ENCODE peak calls at places on chromosome 17, in four cellular contexts. L is A549, N is HepG2, T is K562. D is an unnamed sample.

GRCh38 chr17:73342057-73342522 is 30.3 kb upstream of the CDC42EP4 start:
- DNase-seq in L (peak; percentile 93), N (no peak), T (no peak), D (peak; percentile 70)

GRCh38 chr17:45043268-45043681 is 8.2 kb downstream of the DCAKD start:
- DNase-seq in L (no peak), N (no peak), T (no peak), D (no peak)

GRCh38 chr17:81390436-81391214 is 4.6 kb upstream of the BAHCC1 start:
- DNase-seq in L (no peak), N (no peak), T (no peak), D (no peak)

GRCh38 chr17:56909742-56910508 is 3.9 kb downstream of the TRIM25 start:
- DNase-seq in L (no peak), N (peak; percentile 33), T (peak; percentile 50), D (no peak)

GRCh38 chr17:266701-267656 is 85.5 kb upstream of the DOC2B start:
- DNase-seq in L (no peak), N (no peak), T (no peak), D (peak; percentile 40)

GRCh38 chr17:74427048-74427762 is 4.7 kb upstream of the GPRC5C start:
- DNase-seq in L (no peak), N (peak; percentile 92), T (no peak), D (no peak)

GRCh38 chr17:64679710-64680216 is 17.7 kb upstream of the SMURF2 start:
- DNase-seq in L (peak; percentile 95), N (peak; percentile 81), T (no peak), D (no peak)

GRCh38 chr17:7133916-7134315 is 19.3 kb upstream of the ASGR2 start:
- DNase-seq in L (no peak), N (no peak), T (no peak), D (no peak)

GRCh38 chr17:73091770-73092517 is 544 bp downstream of the SLC39A11 start:
- DNase-seq in L (peak; percentile 21), N (peak; percentile 67), T (peak; percentile 64), D (no peak)

GRCh38 chr17:36675250-36675649 is 73.9 kb downstream of the MRM1 start:
- DNase-seq in L (no peak), N (no peak), T (no peak), D (no peak)

GRCh38 chr17:9434502-9435113 is 141.0 kb downstream of the STX8 start:
- DNase-seq in L (no peak), N (no peak), T (no peak), D (no peak)

GRCh38 chr17:34580685-34581445 is 1.5 kb downstream of the TMEM132E start:
- DNase-seq in L (no peak), N (no peak), T (peak; percentile 49), D (peak; percentile 69)

GRCh38 chr17:17151055-17151454 is 55.1 kb downstream of the PLD6 start:
- DNase-seq in L (peak; percentile 52), N (no peak), T (no peak), D (no peak)

GRCh38 chr17:46191332-46192210 is 1.7 kb downstream of the KANSL1 start:
- DNase-seq in L (peak; percentile 64), N (peak; percentile 58), T (peak; percentile 52), D (no peak)

GRCh38 chr17:16584273-16584995 is 15.4 kb upstream of the ZNF287 start:
- DNase-seq in L (peak; percentile 92), N (peak; percentile 80), T (peak; percentile 68), D (peak; percentile 96)

GRCh38 chr17:65885484-65885883 is 306.4 kb downstream of the CEP112 start:
- DNase-seq in L (no peak), N (no peak), T (no peak), D (no peak)

GRCh38 chr17:29760279-29760721 is 137.6 kb upstream of the CORO6 start:
- DNase-seq in L (no peak), N (no peak), T (no peak), D (no peak)

DNA sequence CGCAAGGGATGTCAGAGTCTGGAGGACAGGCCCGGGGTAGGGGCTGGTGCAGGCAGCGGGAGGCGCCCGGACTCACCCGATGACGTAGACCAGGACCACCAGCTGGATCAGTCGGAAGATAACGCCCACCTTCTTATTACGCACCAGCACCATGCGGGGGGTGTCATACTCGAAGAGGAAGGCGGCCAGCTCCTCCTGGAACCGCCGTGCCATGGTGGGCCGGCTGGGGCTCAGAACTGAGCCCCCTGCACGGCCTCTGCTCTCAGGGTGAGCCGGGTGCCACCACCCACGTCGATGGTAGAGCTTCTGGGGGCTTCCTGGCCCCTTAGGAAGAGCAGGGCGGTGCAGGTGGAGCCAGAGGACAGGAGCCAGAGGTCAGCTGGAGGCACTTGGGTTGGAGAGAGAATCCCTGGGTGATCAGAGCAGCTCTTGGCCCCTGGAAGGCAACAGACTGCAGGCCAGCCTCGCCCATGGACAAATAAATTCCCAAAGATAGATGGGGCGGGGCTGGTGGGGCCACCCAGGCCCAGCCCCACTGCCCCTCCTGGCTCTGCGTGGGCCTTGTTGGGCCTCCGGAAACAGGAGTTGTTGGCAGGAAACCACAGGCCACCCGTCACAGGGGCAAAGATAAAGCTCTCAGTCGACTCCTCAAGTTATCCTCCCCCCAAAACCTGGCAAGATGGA is at the start of gene P2RX1:
- DNase-seq in L (no peak), N (no peak), T (peak; percentile 63), D (no peak)
- TF ChIP-seq PHF8 in L (no peak), N (no peak), T (peak; percentile 24), D (no peak)

GRCh38 chr17:43679911-43680310 is 18.2 kb upstream of the MEOX1 start:
- DNase-seq in L (no peak), N (no peak), T (no peak), D (no peak)
- H3K4me1 ChIP-seq in L (peaks cover 12% of the 10 kb centered on the region), N (peaks cover 82% of the 10 kb centered on the region), T (no peaks in the 10 kb centered on the region), D (peaks cover 11% of the 10 kb centered on the region)

DNA sequence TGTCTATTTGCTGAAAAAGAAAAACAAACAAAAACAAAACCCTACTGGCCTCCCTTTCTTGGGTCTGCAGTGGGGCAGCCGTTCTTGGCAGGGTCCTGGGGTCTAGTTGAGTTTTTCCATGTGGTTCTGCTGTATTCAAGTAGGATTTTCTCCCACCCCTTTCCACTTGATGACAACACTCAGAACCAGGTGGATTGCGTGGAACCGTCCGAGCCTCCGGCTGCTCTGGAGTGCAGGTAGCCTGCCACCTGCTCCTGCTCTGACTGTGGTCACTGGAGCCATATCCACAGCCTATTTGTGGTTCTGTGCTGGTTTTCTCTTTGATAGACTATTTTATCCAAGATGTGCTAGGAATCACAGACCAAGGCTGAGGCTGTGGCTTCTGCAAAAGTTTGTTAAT is 378.0 kb upstream of the TNRC6C start:
- DNase-seq in L (no peak), N (no peak), T (no peak), D (no peak)
- TF ChIP-seq PHF8 in L (no peak), N (no peak), T (no peak), D (no peak)

DNA sequence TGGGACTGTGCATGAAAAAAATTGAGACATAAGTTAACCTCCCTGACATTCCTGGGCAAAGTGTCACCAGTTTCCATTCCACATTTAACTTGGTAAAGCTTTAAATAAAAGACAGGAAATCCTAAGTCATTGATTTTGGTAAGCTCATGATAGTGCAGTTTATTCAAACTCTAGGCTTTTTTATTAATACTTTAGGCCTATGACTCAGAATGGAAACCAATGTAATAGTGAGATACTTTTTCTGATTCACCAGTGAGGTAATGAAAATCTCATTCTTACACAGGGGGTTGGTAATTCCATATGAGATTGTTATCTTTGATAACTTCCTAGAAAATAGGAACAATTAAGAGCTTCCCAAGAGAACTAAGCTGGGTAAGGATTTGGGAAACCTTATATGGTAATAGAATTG is 91.1 kb downstream of the NLK start:
- DNase-seq in L (peak; percentile 6), N (no peak), T (no peak), D (no peak)
- H3K4me1 ChIP-seq in L (peaks cover 4% of the 10 kb centered on the region), N (no peaks in the 10 kb centered on the region), T (no peaks in the 10 kb centered on the region), D (no peaks in the 10 kb centered on the region)

GRCh38 chr17:42760652-42761581 is at the start of gene RAMP2:
- DNase-seq in L (no peak), N (no peak), T (no peak), D (peak; percentile 79)
- TF ChIP-seq PHF8 in L (no peak), N (peak; percentile 30), T (no peak), D (no peak)

DNA sequence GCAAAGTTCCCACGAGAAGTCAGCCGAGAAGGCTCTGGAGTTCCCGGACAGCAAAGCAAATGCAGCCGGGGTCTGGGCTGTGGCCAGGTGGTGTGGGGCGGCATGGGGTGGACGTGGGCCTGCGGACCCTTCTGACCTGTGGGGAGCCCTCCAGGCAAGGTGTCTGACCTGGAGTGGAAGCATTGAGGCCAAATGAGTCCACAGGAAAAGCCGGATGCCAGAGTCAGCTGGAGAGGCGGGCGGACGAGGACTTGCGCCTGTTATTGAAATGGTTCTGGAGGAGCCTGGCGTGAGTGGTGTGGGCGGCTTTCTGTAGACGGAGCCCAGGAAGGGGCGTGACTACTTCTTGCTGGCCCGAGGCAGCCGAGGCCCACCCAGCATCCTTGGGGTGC is 50.5 kb upstream of the ZNF750 start:
- DNase-seq in L (no peak), N (no peak), T (no peak), D (no peak)
- H3K4me1 ChIP-seq in L (no peaks in the 10 kb centered on the region), N (peaks cover 49% of the 10 kb centered on the region), T (peaks cover 20% of the 10 kb centered on the region), D (peaks cover 16% of the 10 kb centered on the region)